ENCODE peak calls at places on chromosomes 4 and X, in four cellular contexts. One of them, this sample, is unnamed.

GRCh38 chr4:106338671-106339070 is 22.3 kb downstream of the AIMP1 start:
- DNase-seq in PC-9: no peak
- DNase-seq in left ventricle myocardium inferior: no peak
- DNase-seq in lower leg skin: no peak
- DNase-seq in this sample: no peak

GRCh38 chr4:10120943-10121567 is 4.5 kb upstream of the WDR1 start:
- DNase-seq in PC-9: no peak
- DNase-seq in left ventricle myocardium inferior: no peak
- DNase-seq in lower leg skin: no peak
- DNase-seq in this sample: no peak

GRCh38 chr4:179472164-179472563 is 2029.9 kb upstream of the AGA start:
- DNase-seq in PC-9: no peak
- DNase-seq in lower leg skin: no peak
- DNase-seq in left ventricle myocardium inferior: no peak
- DNase-seq in this sample: no peak

GRCh38 chr4:174136013-174136412 is 147.5 kb downstream of the FBXO8 start:
- DNase-seq in lower leg skin: no peak
- DNase-seq in left ventricle myocardium inferior: no peak
- DNase-seq in PC-9: no peak
- DNase-seq in this sample: no peak

GRCh38 chr4:23034726-23035125 is 342.0 kb downstream of the GBA3 start:
- DNase-seq in lower leg skin: no peak
- DNase-seq in PC-9: no peak
- DNase-seq in left ventricle myocardium inferior: no peak
- DNase-seq in this sample: no peak

GRCh38 chr4:149549911-149550310 is 265.7 kb downstream of the IQCM start:
- DNase-seq in lower leg skin: no peak
- DNase-seq in left ventricle myocardium inferior: no peak
- DNase-seq in PC-9: peak
- DNase-seq in this sample: peak

GRCh38 chr4:77020017-77020416 is 55.8 kb downstream of the CCNI start:
- DNase-seq in PC-9: no peak
- DNase-seq in lower leg skin: no peak
- DNase-seq in left ventricle myocardium inferior: no peak
- DNase-seq in this sample: no peak

GRCh38 chr4:174496631-174497442 is 25.5 kb downstream of the HPGD start:
- DNase-seq in PC-9: no peak
- DNase-seq in lower leg skin: no peak
- DNase-seq in left ventricle myocardium inferior: no peak
- DNase-seq in this sample: no peak

GRCh38 chr4:11497212-11497806 is 68.6 kb upstream of the HS3ST1 start:
- DNase-seq in left ventricle myocardium inferior: no peak
- DNase-seq in lower leg skin: no peak
- DNase-seq in PC-9: no peak
- DNase-seq in this sample: no peak

GRCh38 chr4:154416183-154416543 is 75.4 kb downstream of the DCHS2 start:
- DNase-seq in left ventricle myocardium inferior: peak
- DNase-seq in lower leg skin: no peak
- DNase-seq in PC-9: no peak
- DNase-seq in this sample: no peak

GRCh38 chrX:138847930-138848329 is 136.4 kb upstream of the FGF13 start:
- DNase-seq in left ventricle myocardium inferior: no peak
- DNase-seq in PC-9: peak
- DNase-seq in lower leg skin: no peak
- DNase-seq in this sample: no peak

GRCh38 chr4:7677086-7677485 is 242.4 kb upstream of the PSAPL1 start:
- DNase-seq in PC-9: no peak
- DNase-seq in lower leg skin: no peak
- DNase-seq in left ventricle myocardium inferior: no peak
- DNase-seq in this sample: no peak

GRCh38 chr4:139560396-139561084 is 4.5 kb upstream of the SETD7 start:
- DNase-seq in lower leg skin: no peak
- DNase-seq in left ventricle myocardium inferior: no peak
- DNase-seq in PC-9: no peak
- DNase-seq in this sample: no peak

GRCh38 chrX:100944601-100945000 is 15.9 kb upstream of the XKRX start:
- DNase-seq in lower leg skin: no peak
- DNase-seq in left ventricle myocardium inferior: no peak
- DNase-seq in PC-9: no peak
- DNase-seq in this sample: no peak

GRCh38 chr4:121277194-121278105 is 103.4 kb downstream of the QRFPR start:
- DNase-seq in PC-9: no peak
- DNase-seq in lower leg skin: no peak
- DNase-seq in left ventricle myocardium inferior: no peak
- DNase-seq in this sample: no peak

GRCh38 chrX:106009145-106009544 is 29.4 kb downstream of the SERPINA7 start:
- DNase-seq in PC-9: no peak
- DNase-seq in lower leg skin: no peak
- DNase-seq in left ventricle myocardium inferior: no peak
- DNase-seq in this sample: no peak

GRCh38 chrX:290476-291166 is 9.4 kb downstream of the PLCXD1 start:
- DNase-seq in left ventricle myocardium inferior: no peak
- DNase-seq in PC-9: no peak
- DNase-seq in lower leg skin: no peak
- DNase-seq in this sample: no peak

GRCh38 chr4:155761047-155761446 is 2.2 kb downstream of the GUCY1B1 start:
- DNase-seq in lower leg skin: no peak
- DNase-seq in PC-9: no peak
- DNase-seq in left ventricle myocardium inferior: no peak
- DNase-seq in this sample: no peak

GRCh38 chr4:165209796-165210195 is 2.4 kb downstream of the KLHL2 start:
- DNase-seq in PC-9: no peak
- DNase-seq in left ventricle myocardium inferior: no peak
- DNase-seq in lower leg skin: no peak
- DNase-seq in this sample: no peak

GRCh38 chrX:124190440-124190839 is 142.0 kb upstream of the TEX13D start:
- DNase-seq in left ventricle myocardium inferior: no peak
- DNase-seq in lower leg skin: no peak
- DNase-seq in PC-9: no peak
- DNase-seq in this sample: no peak

GRCh38 chr4:163263601-163264000 is 68.8 kb downstream of the NPY1R start:
- DNase-seq in lower leg skin: no peak
- DNase-seq in PC-9: no peak
- DNase-seq in left ventricle myocardium inferior: no peak
- DNase-seq in this sample: no peak

GRCh38 chr4:15366660-15367059 is 61.2 kb upstream of the C1QTNF7 start:
- DNase-seq in lower leg skin: no peak
- DNase-seq in PC-9: no peak
- DNase-seq in left ventricle myocardium inferior: no peak
- DNase-seq in this sample: no peak

GRCh38 chr4:23278845-23279244 is 586.1 kb downstream of the GBA3 start:
- DNase-seq in lower leg skin: no peak
- DNase-seq in PC-9: no peak
- DNase-seq in left ventricle myocardium inferior: no peak
- DNase-seq in this sample: no peak

GRCh38 chrX:115650916-115651315 is 89.9 kb downstream of the PLS3 start:
- DNase-seq in left ventricle myocardium inferior: no peak
- DNase-seq in lower leg skin: no peak
- DNase-seq in PC-9: peak
- DNase-seq in this sample: peak

GRCh38 chr4:101252721-101253120 is 94.6 kb downstream of the PPP3CA start:
- DNase-seq in PC-9: no peak
- DNase-seq in left ventricle myocardium inferior: no peak
- DNase-seq in lower leg skin: no peak
- DNase-seq in this sample: no peak

GRCh38 chrX:39310925-39311324 is 509.7 kb downstream of the MID1IP1 start:
- DNase-seq in PC-9: no peak
- DNase-seq in left ventricle myocardium inferior: no peak
- DNase-seq in lower leg skin: no peak
- DNase-seq in this sample: no peak

GRCh38 chr4:134201216-134202098 is at the start of gene PABPC4L:
- DNase-seq in PC-9: peak
- DNase-seq in left ventricle myocardium inferior: peak
- DNase-seq in lower leg skin: no peak
- DNase-seq in this sample: no peak

GRCh38 chr4:17665852-17666251 is 51.4 kb downstream of the MED28 start:
- DNase-seq in left ventricle myocardium inferior: no peak
- DNase-seq in PC-9: no peak
- DNase-seq in lower leg skin: no peak
- DNase-seq in this sample: no peak

GRCh38 chr4:40423735-40424134 is 88.6 kb downstream of the CHRNA9 start:
- DNase-seq in left ventricle myocardium inferior: no peak
- DNase-seq in PC-9: no peak
- DNase-seq in lower leg skin: no peak
- DNase-seq in this sample: no peak

DNA sequence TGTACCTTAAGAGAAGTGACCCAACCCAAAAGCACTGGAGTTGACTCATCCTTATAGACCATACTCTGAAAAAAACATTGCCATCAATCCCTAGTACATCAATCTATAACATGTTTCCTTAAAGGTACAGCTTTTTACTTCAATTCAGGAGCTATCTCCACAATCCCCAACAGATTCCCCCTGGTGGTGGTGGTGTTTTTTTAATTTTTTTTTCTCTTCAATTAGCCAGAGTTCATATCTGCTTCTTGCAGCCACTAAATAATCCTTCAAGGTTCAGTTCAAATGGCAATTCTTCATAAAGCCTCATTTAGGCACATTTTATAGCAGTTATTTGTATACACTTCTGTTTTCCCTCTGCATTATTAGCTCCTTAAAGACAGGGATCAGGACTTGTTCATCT is 60.7 kb upstream of the KDR start:
- DNase-seq in lower leg skin: no peak
- DNase-seq in PC-9: no peak
- DNase-seq in left ventricle myocardium inferior: no peak
- DNase-seq in this sample: no peak
- TF ChIP-seq CTCF in lower leg skin: no peak
- TF ChIP-seq CTCF in PC-9: no peak
- TF ChIP-seq CTCF in left ventricle myocardium inferior: peak
- TF ChIP-seq CTCF in this sample: no peak

GRCh38 chrX:48471504-48471903 is 1.4 kb upstream of the SLC38A5 start:
- DNase-seq in lower leg skin: no peak
- DNase-seq in left ventricle myocardium inferior: no peak
- DNase-seq in PC-9: no peak
- DNase-seq in this sample: no peak

GRCh38 chrX:48472225-48472624 is 2.2 kb upstream of the SLC38A5 start:
- DNase-seq in PC-9: no peak
- DNase-seq in lower leg skin: no peak
- DNase-seq in left ventricle myocardium inferior: no peak
- DNase-seq in this sample: no peak

GRCh38 chrX:48468693-48469691 is 1.1 kb downstream of the SLC38A5 start:
- DNase-seq in left ventricle myocardium inferior: no peak
- DNase-seq in lower leg skin: no peak
- DNase-seq in PC-9: no peak
- DNase-seq in this sample: no peak

GRCh38 chrX:48470833-48471118 is 716 bp upstream of the SLC38A5 start:
- DNase-seq in left ventricle myocardium inferior: no peak
- DNase-seq in PC-9: no peak
- DNase-seq in lower leg skin: no peak
- DNase-seq in this sample: no peak

DNA sequence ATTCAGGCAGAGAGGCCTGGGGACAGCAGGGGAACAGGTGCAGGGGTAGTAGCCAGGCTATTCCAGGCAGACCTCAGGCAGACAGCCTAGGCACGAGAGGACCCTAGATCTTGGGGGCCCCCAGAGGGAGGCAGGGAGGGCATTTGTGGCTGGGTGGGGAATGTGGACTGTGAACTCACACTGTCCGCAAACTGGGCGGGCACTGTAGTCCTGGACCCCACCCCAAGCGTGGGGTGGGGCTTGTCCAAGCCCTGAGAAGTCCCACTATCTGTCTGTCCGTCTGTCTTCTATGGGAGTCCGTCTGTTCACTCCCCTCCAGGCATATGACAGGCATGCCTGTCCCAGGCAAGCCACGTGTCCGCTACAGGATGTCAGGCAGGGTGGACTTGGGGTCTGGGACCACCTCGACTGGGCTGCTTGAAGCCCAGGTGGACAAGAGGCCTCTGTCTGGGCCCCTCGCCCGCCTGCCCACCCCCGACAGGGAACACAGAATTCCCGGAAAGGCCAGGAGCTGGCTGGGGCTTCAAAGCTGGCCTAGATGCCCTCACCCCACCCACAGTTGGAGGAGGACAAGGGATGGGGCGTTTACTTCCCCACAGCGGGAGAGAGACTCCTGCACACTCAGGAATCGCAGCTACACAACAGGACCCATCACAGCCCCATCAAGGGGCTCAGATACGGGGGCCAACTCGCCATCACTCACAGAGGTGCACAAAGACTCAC is at the start of gene SLC38A5:
- DNase-seq in left ventricle myocardium inferior: no peak
- DNase-seq in lower leg skin: no peak
- DNase-seq in PC-9: no peak
- DNase-seq in this sample: no peak
- H3K4me3 ChIP-seq in left ventricle myocardium inferior: no peak
- H3K4me3 ChIP-seq in lower leg skin: no peak
- H3K4me3 ChIP-seq in PC-9: no peak
- H3K4me3 ChIP-seq in this sample: no peak

GRCh38 chr4:123995939-123996338 is 599.3 kb downstream of the SPRY1 start:
- DNase-seq in left ventricle myocardium inferior: no peak
- DNase-seq in PC-9: no peak
- DNase-seq in lower leg skin: no peak
- DNase-seq in this sample: no peak

GRCh38 chr4:124000233-124000632 is 603.6 kb downstream of the SPRY1 start:
- DNase-seq in lower leg skin: no peak
- DNase-seq in PC-9: no peak
- DNase-seq in left ventricle myocardium inferior: no peak
- DNase-seq in this sample: no peak

GRCh38 chr4:123997736-123998449 is 601.3 kb downstream of the SPRY1 start:
- DNase-seq in PC-9: no peak
- DNase-seq in left ventricle myocardium inferior: no peak
- DNase-seq in lower leg skin: no peak
- DNase-seq in this sample: no peak

GRCh38 chr4:123994917-123995316 is 598.3 kb downstream of the SPRY1 start:
- DNase-seq in lower leg skin: no peak
- DNase-seq in PC-9: no peak
- DNase-seq in left ventricle myocardium inferior: no peak
- DNase-seq in this sample: no peak

GRCh38 chr4:123997116-123997515 is 600.5 kb downstream of the SPRY1 start:
- DNase-seq in left ventricle myocardium inferior: no peak
- DNase-seq in lower leg skin: no peak
- DNase-seq in PC-9: peak
- DNase-seq in this sample: no peak
- TF ChIP-seq CTCF in left ventricle myocardium inferior: peak
- TF ChIP-seq CTCF in lower leg skin: no peak
- TF ChIP-seq CTCF in PC-9: peak
- TF ChIP-seq CTCF in this sample: peak

GRCh38 chrX:155028192-155028591 is 1.5 kb downstream of the FUNDC2 start:
- DNase-seq in left ventricle myocardium inferior: no peak
- DNase-seq in PC-9: no peak
- DNase-seq in lower leg skin: no peak
- DNase-seq in this sample: peak
- H3K4me3 ChIP-seq in left ventricle myocardium inferior: peak
- H3K4me3 ChIP-seq in PC-9: peak
- H3K4me3 ChIP-seq in lower leg skin: no peak
- H3K4me3 ChIP-seq in this sample: peak

This sample was measured in LNCaP clone FGC.